ENCODE peak calls at places on chromosomes 6 and 20, in ten cellular contexts. M is effector memory CD8-positive, alpha-beta T cell; H is T-helper 17 cell; J is hypothalamus; P is lung; D is activated effector memory CD4-positive, alpha-beta T cell treated with anti-CD3 and anti-CD28 coated beads, Interleukin-2, amount 50 U/mL, for 16 hours; T is left ventricle myocardium inferior; L is ureter; C is NCI-H1436; A is stimulated activated CD8-positive, alpha-beta memory T cell treated with anti-CD3 and anti-CD28 coated beads, Interleukin-7, amount 100 ng/mL, for 4 hours. Q is an unnamed sample.

GRCh38 chr6:116145786-116146675 is 20.1 kb upstream of the COL10A1 start:
- DNase-seq in M (no peak), H (no peak), J (no peak), P (no peak), D (no peak), T (no peak), L (no peak), C (no peak), A (no peak), Q (no peak)

GRCh38 chr20:46558511-46558959 is 8.1 kb upstream of the OCSTAMP start:
- DNase-seq in M (no peak), H (no peak), J (no peak), P (peak), D (peak), T (no peak), L (peak), C (no peak), A (no peak), Q (no peak)

GRCh38 chr6:147530132-147531060 is 21.9 kb downstream of the SAMD5 start:
- DNase-seq in M (no peak), H (no peak), J (no peak), P (no peak), D (no peak), T (no peak), L (no peak), C (no peak), A (no peak), Q (no peak)

GRCh38 chr6:43772571-43773049 is 2.6 kb downstream of the VEGFA start:
- DNase-seq in M (no peak), H (no peak), J (no peak), P (no peak), D (no peak), T (no peak), L (no peak), C (no peak), A (no peak), Q (no peak)

GRCh38 chr20:50587291-50587961 is 77.2 kb downstream of the PTPN1 start:
- DNase-seq in M (no peak), H (no peak), J (no peak), P (no peak), D (no peak), T (no peak), L (no peak), C (no peak), A (no peak), Q (no peak)

GRCh38 chr20:46368902-46369268 is 37.5 kb downstream of the ELMO2 start:
- DNase-seq in M (no peak), H (no peak), J (no peak), P (no peak), D (no peak), T (no peak), L (no peak), C (no peak), A (no peak), Q (no peak)

GRCh38 chr6:83071023-83071422 is 3.6 kb downstream of the DOP1A start:
- DNase-seq in M (no peak), H (no peak), J (no peak), P (no peak), D (no peak), T (no peak), L (no peak), C (no peak), A (no peak), Q (no peak)

GRCh38 chr6:112037783-112038216 is 16.1 kb upstream of the CCN6 start:
- DNase-seq in M (no peak), H (no peak), J (no peak), P (no peak), D (no peak), T (peak), L (peak), C (no peak), A (no peak), Q (no peak)

GRCh38 chr6:37783025-37783825 is 36.3 kb upstream of the ZFAND3 start:
- DNase-seq in M (no peak), H (no peak), J (peak), P (no peak), D (no peak), T (peak), L (peak), C (peak), A (no peak), Q (no peak)

GRCh38 chr6:144151010-144151727 is 852 bp downstream of the STX11 start:
- DNase-seq in M (peak), H (peak), J (no peak), P (peak), D (peak), T (no peak), L (peak), C (no peak), A (peak), Q (peak)

GRCh38 chr6:53878808-53879207 is 84.0 kb downstream of the LRRC1 start:
- DNase-seq in M (no peak), H (no peak), J (no peak), P (no peak), D (no peak), T (no peak), L (no peak), C (no peak), A (no peak), Q (no peak)

GRCh38 chr20:7171911-7172310 is 404.4 kb downstream of the BMP2 start:
- DNase-seq in M (no peak), H (no peak), J (no peak), P (no peak), D (no peak), T (no peak), L (no peak), C (no peak), A (no peak), Q (no peak)

GRCh38 chr6:89888871-89889270 is 5.4 kb upstream of the GJA10 start:
- DNase-seq in M (no peak), H (no peak), J (no peak), P (no peak), D (no peak), T (no peak), L (no peak), C (no peak), A (no peak), Q (no peak)

GRCh38 chr6:48080227-48081009 is 30.6 kb downstream of the PTCHD4 start:
- DNase-seq in M (no peak), H (no peak), J (no peak), P (no peak), D (no peak), T (no peak), L (no peak), C (no peak), A (no peak), Q (no peak)

GRCh38 chr6:54574671-54575070 is 266.4 kb downstream of the TINAG start:
- DNase-seq in M (no peak), H (no peak), J (no peak), P (no peak), D (no peak), T (no peak), L (no peak), C (no peak), A (no peak), Q (no peak)

GRCh38 chr20:43749734-43750294 is 23.0 kb upstream of the GTSF1L start:
- DNase-seq in M (peak), H (peak), J (peak), P (peak), D (peak), T (peak), L (peak), C (peak), A (peak), Q (peak)

GRCh38 chr20:52422574-52423463 is 231.2 kb upstream of the ZFP64 start:
- DNase-seq in M (no peak), H (no peak), J (no peak), P (no peak), D (no peak), T (no peak), L (no peak), C (no peak), A (no peak), Q (no peak)

GRCh38 chr6:27114792-27115191 is 132.7 kb upstream of the PRSS16 start:
- DNase-seq in M (no peak), H (no peak), J (no peak), P (no peak), D (no peak), T (no peak), L (no peak), C (no peak), A (no peak), Q (no peak)